ENCODE peak calls at places on chromosomes 16 and 17, in seven cellular contexts. V is thoracic aorta; J is breast epithelium; M is HCT116; S is CD4-positive, alpha-beta T cell; H is mammary epithelial cell; L is ovary. B is an unnamed sample. For H3K27me3, the result is how much of the 10 kb centered on the place peaks cover.

GRCh38 chr17:18992454-18993130 is 12.0 kb downstream of the FAM83G start:
- DNase-seq in V (no peak), J (no peak), M (no peak), S (peak), H (no peak), L (no peak), B (no peak)

GRCh38 chr16:88289549-88290344 is 93.0 kb upstream of the ZNF469 start:
- DNase-seq in V (no peak), J (no peak), M (no peak), S (no peak), H (no peak), L (no peak), B (no peak)

GRCh38 chr16:84161011-84161410 is 15.9 kb downstream of the DNAAF1 start:
- DNase-seq in V (no peak), J (no peak), M (no peak), S (no peak), H (no peak), L (no peak), B (no peak)

GRCh38 chr17:77839324-77840155 is 119.0 kb upstream of the TNRC6C start:
- DNase-seq in V (no peak), J (peak), M (no peak), S (no peak), H (no peak), L (no peak), B (peak)

GRCh38 chr16:82070656-82071369 is 35.8 kb downstream of the HSD17B2 start:
- DNase-seq in V (no peak), J (no peak), M (no peak), S (no peak), H (peak), L (no peak), B (no peak)

GRCh38 chr17:2070241-2071023 is 15.5 kb downstream of the HIC1 start:
- DNase-seq in V (no peak), J (no peak), M (no peak), S (no peak), H (no peak), L (peak), B (no peak)

GRCh38 chr16:76265434-76266045 is 11.7 kb upstream of the CNTNAP4 start:
- DNase-seq in V (no peak), J (no peak), M (peak), S (no peak), H (peak), L (no peak), B (no peak)

GRCh38 chr17:61322316-61323014 is 77.2 kb upstream of the TBX2 start:
- DNase-seq in V (no peak), J (no peak), M (no peak), S (no peak), H (no peak), L (no peak), B (no peak)

GRCh38 chr17:17924857-17925250 is 47.3 kb downstream of the TOM1L2 start:
- DNase-seq in V (no peak), J (no peak), M (no peak), S (no peak), H (no peak), L (no peak), B (no peak)

GRCh38 chr16:8739151-8739550 is 58.3 kb downstream of the TMEM186 start:
- DNase-seq in V (no peak), J (no peak), M (no peak), S (no peak), H (no peak), L (no peak), B (no peak)

GRCh38 chr17:42243493-42243982 is 32.7 kb downstream of the STAT5B start:
- DNase-seq in V (no peak), J (no peak), M (no peak), S (no peak), H (no peak), L (no peak), B (no peak)

GRCh38 chr17:4270746-4271145 is 7.0 kb upstream of the ANKFY1 start:
- DNase-seq in V (no peak), J (no peak), M (no peak), S (no peak), H (no peak), L (no peak), B (no peak)

GRCh38 chr16:11727945-11728543 is 14.6 kb downstream of the TXNDC11 start:
- DNase-seq in V (no peak), J (no peak), M (no peak), S (no peak), H (no peak), L (no peak), B (no peak)

GRCh38 chr16:49546735-49547134 is 173.1 kb downstream of the C16orf78 start:
- DNase-seq in V (no peak), J (no peak), M (no peak), S (no peak), H (no peak), L (no peak), B (no peak)

GRCh38 chr16:90008708-90009145 is 10.5 kb downstream of the DBNDD1 start:
- DNase-seq in V (no peak), J (no peak), M (no peak), S (peak), H (no peak), L (no peak), B (no peak)

GRCh38 chr17:35700157-35700556 is 31.3 kb upstream of the RASL10B start:
- DNase-seq in V (peak), J (no peak), M (no peak), S (no peak), H (no peak), L (no peak), B (no peak)

GRCh38 chr17:55576237-55576998 is 65.2 kb upstream of the SMIM36 start:
- DNase-seq in V (no peak), J (no peak), M (peak), S (no peak), H (peak), L (peak), B (no peak)

GRCh38 chr17:33508215-33508614 is 215.1 kb upstream of the ASIC2 start:
- DNase-seq in V (no peak), J (no peak), M (no peak), S (no peak), H (no peak), L (no peak), B (no peak)

GRCh38 chr17:8253801-8254200 is 4.7 kb downstream of the PFAS start:
- DNase-seq in V (no peak), J (no peak), M (peak), S (no peak), H (no peak), L (no peak), B (no peak)

GRCh38 chr17:34091975-34092374 is 163.1 kb upstream of the CCL2 start:
- DNase-seq in V (no peak), J (no peak), M (no peak), S (no peak), H (no peak), L (no peak), B (no peak)

GRCh38 chr17:2814499-2815341 is 18.5 kb downstream of the RAP1GAP2 start:
- DNase-seq in V (no peak), J (no peak), M (no peak), S (peak), H (peak), L (no peak), B (no peak)

GRCh38 chr16:87201052-87201451 is 116.1 kb downstream of the C16orf95 start:
- DNase-seq in V (peak), J (no peak), M (no peak), S (no peak), H (peak), L (peak), B (no peak)

GRCh38 chr17:35167666-35168065 is 20.0 kb downstream of the UNC45B start:
- DNase-seq in V (no peak), J (no peak), M (no peak), S (no peak), H (peak), L (no peak), B (no peak)

GRCh38 chr16:68298907-68299515 is 11.7 kb downstream of the SLC7A6OS start:
- DNase-seq in V (no peak), J (no peak), M (no peak), S (no peak), H (peak), L (no peak), B (peak)

GRCh38 chr16:29665294-29666077 is 2.4 kb downstream of the SPN start:
- DNase-seq in V (no peak), J (no peak), M (no peak), S (peak), H (no peak), L (no peak), B (no peak)

GRCh38 chr17:7237266-7237760 is 1.9 kb downstream of the PHF23 start:
- DNase-seq in V (no peak), J (no peak), M (no peak), S (no peak), H (no peak), L (no peak), B (no peak)
- H3K27ac ChIP-seq in V (peak), J (peak), M (peak), S (peak), H (peak), L (peak), B (peak)

DNA sequence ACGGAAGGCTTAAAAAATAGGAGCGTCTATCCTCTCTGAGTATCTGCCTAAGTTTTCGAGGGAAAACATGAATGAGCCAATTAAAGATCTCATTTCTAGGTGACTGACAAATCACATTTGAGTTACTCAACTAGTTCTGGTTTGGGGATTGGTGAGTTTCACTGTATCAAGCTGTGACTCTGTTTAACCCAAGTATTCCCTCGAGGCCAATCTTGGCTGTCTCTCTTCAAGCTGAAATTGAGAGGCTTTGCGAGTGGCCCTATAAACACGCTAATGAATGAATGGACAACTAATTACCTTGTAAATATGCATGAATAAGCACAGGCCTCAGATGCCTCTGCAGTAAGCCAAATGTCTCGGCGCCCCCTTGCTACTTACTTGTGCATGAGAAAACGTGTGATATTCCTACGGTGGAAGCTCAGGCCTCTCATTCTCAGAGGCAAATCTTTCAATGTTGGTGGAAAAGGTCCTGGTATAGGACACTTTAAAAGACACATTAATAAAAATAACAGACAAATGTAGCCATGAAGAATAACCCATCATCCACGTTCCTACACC is 450.2 kb upstream of the PSMD7 start:
- DNase-seq in V (no peak), J (no peak), M (no peak), S (no peak), H (no peak), L (no peak), B (no peak)
- TF ChIP-seq CTCF in V (no peak), J (no peak), M (peak), S (no peak), H (no peak), L (no peak), B (no peak)

GRCh38 chr17:81438024-81438664 is 42.9 kb downstream of the BAHCC1 start:
- DNase-seq in V (no peak), J (no peak), M (no peak), S (no peak), H (no peak), L (no peak), B (no peak)
- H3K27me3 ChIP-seq in V (under half), J (under half), M (under half), S (under half), H (under half), L (under half), B (under half)

DNA sequence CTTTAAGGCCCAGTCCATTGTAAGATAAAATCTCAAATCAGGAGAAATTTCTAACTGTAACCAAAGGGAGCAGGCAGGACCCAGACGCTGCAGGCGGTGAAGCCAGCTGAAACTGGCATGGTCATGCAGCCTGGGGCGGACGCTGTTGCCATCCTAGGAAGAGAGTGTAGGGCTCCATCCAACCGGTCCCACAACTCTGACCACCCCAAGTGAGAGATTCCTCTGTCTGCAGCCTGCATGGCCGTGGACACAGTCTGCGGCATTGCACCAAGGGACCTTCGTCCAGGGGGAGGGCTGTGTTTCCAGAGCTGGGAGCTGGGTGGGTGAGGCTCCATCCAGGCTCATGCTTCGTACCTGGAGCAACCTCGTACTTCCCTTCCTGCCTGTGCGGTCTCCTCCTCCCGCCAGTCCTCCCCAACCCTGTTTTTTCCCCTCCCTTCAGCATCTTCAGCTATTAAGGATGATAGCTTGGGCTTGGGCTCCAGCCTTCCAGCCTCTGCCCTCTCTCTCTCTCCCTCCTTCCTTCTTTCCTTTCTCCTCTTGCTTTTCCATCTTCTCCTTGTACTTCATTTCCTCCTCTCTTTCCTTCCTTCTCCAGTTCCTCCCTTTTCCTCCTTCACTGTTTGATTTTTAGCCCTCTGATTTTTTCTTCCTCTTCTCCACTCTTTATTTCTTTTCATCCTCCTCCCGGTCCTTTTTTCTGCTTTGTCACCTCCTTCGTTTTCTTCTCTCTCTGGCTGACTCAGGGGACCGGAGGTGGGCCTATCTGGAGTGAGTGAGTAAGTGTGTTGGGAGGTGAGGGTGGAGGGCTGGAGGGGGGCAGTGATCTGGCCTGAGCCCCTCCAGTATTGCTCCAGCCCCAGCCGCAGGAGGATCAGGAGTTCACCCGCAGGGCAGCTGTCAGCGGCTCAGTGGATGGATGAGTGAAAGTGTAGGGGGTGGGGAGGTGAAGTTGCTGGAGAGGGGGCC is 17.0 kb upstream of the LHX1 start:
- DNase-seq in V (no peak), J (no peak), M (peak), S (no peak), H (no peak), L (no peak), B (no peak)
- H3K27ac ChIP-seq in V (no peak), J (no peak), M (peak), S (no peak), H (no peak), L (no peak), B (no peak)

DNA sequence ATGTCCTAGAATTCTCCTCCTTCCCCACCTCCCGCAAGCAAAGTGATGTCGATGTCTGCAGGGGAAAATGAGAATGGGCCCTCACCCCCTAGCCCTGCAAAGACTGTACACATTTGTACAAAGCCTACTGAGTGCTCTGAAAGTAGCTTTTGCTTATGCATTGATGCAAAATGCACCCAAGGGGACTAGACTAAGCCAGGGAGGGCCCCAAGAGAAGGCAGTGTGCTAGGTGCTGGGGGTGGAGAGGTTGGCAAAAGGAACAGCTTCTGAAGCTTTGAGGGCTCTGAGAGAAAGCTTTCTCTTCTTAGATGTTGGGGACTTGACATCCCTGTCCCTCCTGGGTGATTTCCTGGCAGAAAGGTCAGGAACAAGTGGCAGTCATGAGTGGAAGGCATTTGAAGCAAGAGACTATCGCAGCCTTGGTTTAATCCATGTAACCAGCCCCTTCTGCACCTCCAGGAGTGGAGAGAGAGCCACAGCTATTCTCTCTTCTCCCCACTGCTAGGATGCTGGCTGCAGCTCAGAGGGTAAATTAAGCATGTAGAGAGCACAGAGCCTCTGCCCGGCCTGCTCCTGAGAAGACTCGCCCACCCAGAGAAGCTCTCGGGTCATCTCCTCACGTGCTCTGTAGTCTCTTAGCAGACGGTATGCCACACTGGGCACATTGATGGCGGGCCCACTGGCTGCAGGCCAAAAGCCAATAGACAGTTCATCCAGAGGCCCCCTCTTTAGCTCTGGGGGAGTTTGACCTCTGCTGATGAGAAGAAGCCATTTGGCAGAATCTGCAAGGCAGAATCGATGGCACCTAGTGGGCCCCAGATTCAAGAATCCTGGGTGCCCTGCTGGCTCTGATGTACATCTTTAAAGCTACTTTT is 221.4 kb downstream of the MSI2 start:
- DNase-seq in V (no peak), J (no peak), M (no peak), S (no peak), H (no peak), L (peak), B (no peak)
- TF ChIP-seq CTCF in V (no peak), J (no peak), M (no peak), S (no peak), H (no peak), L (no peak), B (no peak)

DNA sequence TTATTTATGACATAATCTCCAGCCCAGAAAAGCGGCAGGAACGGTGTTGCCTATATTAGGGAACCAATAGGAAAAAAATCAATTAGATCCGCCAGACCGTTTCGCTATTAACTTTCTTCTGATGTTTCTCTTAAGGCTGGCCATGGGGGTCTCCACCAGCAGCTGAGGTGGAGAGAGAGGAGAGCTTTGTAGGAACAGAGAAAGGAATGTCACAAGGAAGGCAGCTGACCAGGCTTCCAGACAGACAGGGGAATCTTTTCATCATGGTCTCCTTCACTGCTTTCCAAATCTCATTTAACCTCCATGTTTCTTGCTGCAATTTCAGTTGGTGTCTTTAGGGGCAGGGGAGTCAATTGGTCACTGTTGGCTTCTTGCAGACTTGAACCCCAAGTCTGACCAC is 8.9 kb upstream of the SEZ6 start:
- DNase-seq in V (no peak), J (no peak), M (no peak), S (no peak), H (no peak), L (no peak), B (no peak)
- H3K27me3 ChIP-seq in V (under half), J (under half), M (half or more), S (under half), H (under half), L (under half), B (under half)

GRCh38 chr17:45227101-45227591 is 5.5 kb downstream of the FMNL1 start:
- DNase-seq in V (no peak), J (no peak), M (no peak), S (no peak), H (no peak), L (no peak), B (no peak)

GRCh38 chr17:45226620-45227019 is 4.9 kb downstream of the FMNL1 start:
- DNase-seq in V (no peak), J (no peak), M (no peak), S (no peak), H (no peak), L (no peak), B (no peak)

GRCh38 chr17:45224671-45225050 is 3.0 kb downstream of the FMNL1 start:
- DNase-seq in V (no peak), J (no peak), M (no peak), S (no peak), H (no peak), L (no peak), B (no peak)

GRCh38 chr17:45225051-45225700 is 3.5 kb downstream of the FMNL1 start:
- DNase-seq in V (no peak), J (no peak), M (no peak), S (peak), H (peak), L (no peak), B (no peak)

DNA sequence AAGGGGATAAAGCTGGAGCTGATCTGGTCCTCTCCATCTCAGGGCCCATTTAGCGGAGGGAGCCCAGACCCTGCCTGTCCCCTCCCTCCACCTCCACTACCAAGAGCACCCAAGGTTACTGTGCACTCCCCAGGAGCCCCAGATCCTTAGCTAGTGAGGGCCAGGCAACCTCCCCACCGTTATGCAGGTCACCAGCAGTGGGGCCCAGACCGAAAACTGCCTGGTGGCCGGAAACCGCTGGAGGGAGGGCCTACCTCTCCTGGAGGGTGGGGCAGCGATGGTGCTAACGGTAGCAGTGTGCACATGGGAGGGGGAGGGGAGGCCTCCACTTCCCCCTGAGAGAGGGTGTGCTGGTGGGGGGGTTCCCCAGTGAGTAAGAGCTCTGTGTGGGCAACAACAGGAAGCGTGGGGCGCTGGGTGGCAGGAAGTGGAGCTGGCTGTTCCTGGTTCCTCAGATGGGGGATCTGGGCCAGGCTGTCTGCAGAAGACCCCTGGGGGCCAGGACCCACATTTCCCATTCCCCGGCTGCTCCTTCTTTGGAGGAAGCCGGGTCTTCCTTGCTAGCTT is 4.4 kb downstream of the FMNL1 start:
- DNase-seq in V (peak), J (no peak), M (no peak), S (peak), H (no peak), L (no peak), B (peak)
- H3K27ac ChIP-seq in V (no peak), J (peak), M (no peak), S (peak), H (peak), L (no peak), B (peak)

DNA sequence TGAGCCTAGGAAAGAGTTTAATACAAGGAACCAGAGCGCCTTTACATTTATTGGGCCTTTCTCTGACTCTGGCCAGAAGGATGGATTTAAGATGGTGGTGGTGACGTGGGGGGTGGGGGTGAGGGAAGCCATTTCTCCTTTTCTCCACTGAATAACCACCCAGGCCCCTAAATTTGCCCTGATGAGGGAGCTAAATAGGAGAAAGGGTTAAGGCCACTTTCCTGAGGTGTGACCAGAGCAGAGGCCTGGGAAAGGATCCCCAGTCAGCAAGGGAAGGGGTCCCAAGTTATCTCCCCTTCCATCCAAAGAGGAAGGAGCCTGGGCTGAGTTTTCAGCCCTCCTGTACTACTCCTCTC is 1.1 kb upstream of the HOXB9 start:
- DNase-seq in V (no peak), J (no peak), M (no peak), S (no peak), H (no peak), L (no peak), B (no peak)
- TF ChIP-seq CTCF in V (no peak), J (no peak), M (no peak), S (no peak), H (no peak), L (no peak), B (no peak)

B was measured in gastrocnemius medialis.